ENCODE peak calls at places on chromosomes 1 and 21, in five cellular contexts. S is GM12878, X is A549, K is K562, F is HepG2. R is an unnamed sample.

GRCh38 chr1:17212487-17213121 is 7.7 kb downstream of the PADI1 start:
- DNase-seq in S (no peak), X (no peak), K (no peak), F (no peak), R (no peak)

GRCh38 chr1:241325441-241325840 is 31.6 kb downstream of the RGS7 start:
- DNase-seq in S (no peak), X (no peak), K (no peak), F (no peak), R (no peak)

GRCh38 chr1:226674892-226675719 is 64.0 kb downstream of the ITPKB start:
- DNase-seq in S (peak), X (no peak), K (no peak), F (no peak), R (no peak)

GRCh38 chr1:236502579-236502971 is 21.2 kb upstream of the LGALS8 start:
- DNase-seq in S (no peak), X (peak), K (no peak), F (peak), R (no peak)

GRCh38 chr1:167434306-167434705 is 84.0 kb downstream of the CD247 start:
- DNase-seq in S (no peak), X (no peak), K (no peak), F (no peak), R (no peak)

GRCh38 chr1:204384636-204385354 is 25.1 kb upstream of the PLEKHA6 start:
- DNase-seq in S (no peak), X (no peak), K (no peak), F (no peak), R (no peak)

GRCh38 chr1:57131701-57132394 is 166.0 kb upstream of the C8B start:
- DNase-seq in S (no peak), X (no peak), K (no peak), F (no peak), R (no peak)

GRCh38 chr1:85078903-85079302 is 30.6 kb upstream of the MCOLN3 start:
- DNase-seq in S (no peak), X (peak), K (no peak), F (no peak), R (no peak)

GRCh38 chr1:221697924-221698425 is 43.9 kb downstream of the DUSP10 start:
- DNase-seq in S (no peak), X (no peak), K (no peak), F (no peak), R (no peak)

GRCh38 chr1:23470282-23471070 is 13.5 kb downstream of the ASAP3 start:
- DNase-seq in S (no peak), X (no peak), K (no peak), F (no peak), R (no peak)

GRCh38 chr1:71780681-71781080 is 501.7 kb downstream of the NEGR1 start:
- DNase-seq in S (no peak), X (no peak), K (no peak), F (no peak), R (no peak)

GRCh38 chr1:172762087-172762486 is 103.2 kb downstream of the FASLG start:
- DNase-seq in S (no peak), X (no peak), K (no peak), F (no peak), R (no peak)

GRCh38 chr1:204728456-204728855 is 42.9 kb upstream of the LRRN2 start:
- DNase-seq in S (no peak), X (peak), K (no peak), F (no peak), R (no peak)

GRCh38 chr1:115158181-115158580 is 68.9 kb upstream of the TSPAN2 start:
- DNase-seq in S (no peak), X (no peak), K (no peak), F (no peak), R (no peak)

GRCh38 chr1:41241748-41242644 is at the start of gene SCMH1:
- DNase-seq in S (no peak), X (peak), K (peak), F (no peak), R (peak)

GRCh38 chr21:34524671-34525601 is 12.9 kb upstream of the KCNE1 start:
- DNase-seq in S (no peak), X (no peak), K (no peak), F (no peak), R (no peak)

GRCh38 chr1:208803371-208803811 is 559.2 kb upstream of the PLXNA2 start:
- DNase-seq in S (no peak), X (no peak), K (no peak), F (no peak), R (no peak)

GRCh38 chr1:145963218-145964019 is 956 bp downstream of the ANKRD34A start:
- DNase-seq in S (no peak), X (peak), K (no peak), F (no peak), R (no peak)

GRCh38 chr1:114152211-114153050 is 1.2 kb downstream of the SYT6 start:
- DNase-seq in S (no peak), X (peak), K (no peak), F (no peak), R (peak)

GRCh38 chr1:9145021-9145668 is 16.2 kb upstream of the GPR157 start:
- DNase-seq in S (no peak), X (peak), K (peak), F (peak), R (no peak)

GRCh38 chr1:240511789-240512188 is 100.2 kb downstream of the GREM2 start:
- DNase-seq in S (no peak), X (no peak), K (no peak), F (no peak), R (no peak)

GRCh38 chr1:221439734-221440436 is 302.0 kb downstream of the DUSP10 start:
- DNase-seq in S (no peak), X (peak), K (no peak), F (peak), R (no peak)

GRCh38 chr1:241707442-241707841 is 55.4 kb downstream of the WDR64 start:
- DNase-seq in S (no peak), X (no peak), K (no peak), F (no peak), R (no peak)

GRCh38 chr1:229751629-229752028 is 125.6 kb downstream of the URB2 start:
- DNase-seq in S (no peak), X (no peak), K (no peak), F (no peak), R (no peak)

GRCh38 chr1:197222025-197222685 is 45.9 kb upstream of the CRB1 start:
- DNase-seq in S (no peak), X (no peak), K (no peak), F (no peak), R (no peak)

GRCh38 chr1:180981596-180982387 is 40.9 kb downstream of the STX6 start:
- DNase-seq in S (peak), X (no peak), K (no peak), F (no peak), R (no peak)

GRCh38 chr1:18954270-18955071 is 2.0 kb downstream of the IFFO2 start:
- DNase-seq in S (no peak), X (no peak), K (no peak), F (no peak), R (no peak)

GRCh38 chr1:43128816-43129215 is 43.3 kb downstream of the EBNA1BP2 start:
- DNase-seq in S (no peak), X (no peak), K (no peak), F (no peak), R (no peak)

GRCh38 chr1:145689922-145690321 is 17.2 kb downstream of the PDZK1 start:
- DNase-seq in S (no peak), X (no peak), K (no peak), F (no peak), R (no peak)

GRCh38 chr1:110829955-110830553 is 42.9 kb upstream of the CD53 start:
- DNase-seq in S (peak), X (peak), K (peak), F (peak), R (peak)

GRCh38 chr1:95223110-95223509 is 10.9 kb upstream of the RWDD3 start:
- DNase-seq in S (no peak), X (no peak), K (no peak), F (no peak), R (no peak)

DNA sequence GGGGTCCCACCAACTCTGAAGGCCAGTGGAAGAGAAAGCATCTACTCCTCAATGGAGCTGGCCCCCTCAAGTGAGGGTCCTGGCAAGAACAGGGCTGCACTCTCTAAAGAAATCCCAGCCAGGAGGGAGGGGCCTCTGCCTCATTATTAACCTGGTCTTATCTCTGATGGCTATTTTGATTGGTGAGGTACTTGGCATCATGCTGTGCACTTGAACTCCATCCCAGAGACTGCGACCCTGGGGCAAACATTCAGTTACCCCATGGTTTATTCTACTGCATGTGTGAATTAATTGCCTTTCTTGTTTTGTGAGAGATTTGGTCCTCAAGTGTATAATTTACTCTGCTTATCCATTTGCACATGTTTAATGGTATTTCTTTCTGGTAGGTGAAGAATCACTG is 55.0 kb upstream of the ETV3 start:
- DNase-seq in S (no peak), X (no peak), K (no peak), F (no peak), R (no peak)
- TF ChIP-seq HDAC2 in S (no peak), X (no peak), K (no peak), F (no peak), R (no peak)

GRCh38 chr1:184034761-184035379 is 2.7 kb downstream of the COLGALT2 start:
- DNase-seq in S (no peak), X (no peak), K (no peak), F (peak), R (no peak)

GRCh38 chr1:184035719-184036516 is 1.6 kb downstream of the COLGALT2 start:
- DNase-seq in S (no peak), X (no peak), K (no peak), F (peak), R (no peak)

GRCh38 chr1:184039126-184039525 is 1.6 kb upstream of the COLGALT2 start:
- DNase-seq in S (no peak), X (no peak), K (no peak), F (no peak), R (no peak)

GRCh38 chr1:184037849-184038591 is 492 bp upstream of the COLGALT2 start:
- DNase-seq in S (no peak), X (no peak), K (no peak), F (no peak), R (no peak)

GRCh38 chr1:184036517-184036949 is 995 bp downstream of the COLGALT2 start:
- DNase-seq in S (no peak), X (peak), K (peak), F (peak), R (peak)
- TF ChIP-seq HDAC2 in S (no peak), X (no peak), K (no peak), F (no peak), R (no peak)

GRCh38 chr1:98086796-98087195 is 166.0 kb upstream of the DPYD start:
- DNase-seq in S (no peak), X (peak), K (no peak), F (peak), R (peak)
- TF ChIP-seq HDAC2 in S (no peak), X (no peak), K (no peak), F (no peak), R (no peak)

GRCh38 chr21:37574751-37575150 is 208.2 kb downstream of the DYRK1A start:
- DNase-seq in S (no peak), X (no peak), K (no peak), F (no peak), R (no peak)

GRCh38 chr21:37578471-37579126 is 212.0 kb downstream of the DYRK1A start:
- DNase-seq in S (no peak), X (no peak), K (no peak), F (no peak), R (no peak)

GRCh38 chr21:37574316-37574715 is 207.7 kb downstream of the DYRK1A start:
- DNase-seq in S (no peak), X (no peak), K (no peak), F (no peak), R (no peak)

GRCh38 chr21:37579356-37579755 is 212.8 kb downstream of the DYRK1A start:
- DNase-seq in S (no peak), X (no peak), K (no peak), F (no peak), R (no peak)

DNA sequence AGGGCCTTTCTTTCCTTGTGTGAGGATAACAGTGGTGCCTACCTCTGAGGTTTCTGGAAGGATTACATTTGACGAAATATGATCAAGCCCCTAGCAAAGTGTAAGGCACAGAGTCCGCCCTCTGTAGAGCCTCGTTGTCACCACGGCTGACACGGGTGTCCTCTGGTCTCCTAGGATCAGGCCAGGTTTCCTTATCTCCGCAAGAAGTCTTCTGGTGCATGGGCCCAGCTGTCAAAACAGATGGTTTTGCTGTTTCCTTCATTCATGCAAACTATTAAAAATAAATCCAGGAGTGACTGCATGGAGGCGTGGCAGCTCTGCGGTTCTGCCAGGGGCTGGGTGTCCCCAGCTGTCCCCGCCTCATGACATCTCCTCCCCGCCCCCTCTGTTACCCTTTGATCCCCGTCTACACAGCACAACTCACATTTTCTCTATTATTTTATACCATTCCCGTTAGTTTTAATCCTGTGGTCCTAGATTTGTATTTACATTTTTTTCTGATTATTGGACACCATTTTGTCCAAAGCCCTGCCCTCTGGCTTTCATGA is 209.0 kb downstream of the DYRK1A start:
- DNase-seq in S (no peak), X (no peak), K (no peak), F (no peak), R (no peak)
- TF ChIP-seq HDAC2 in S (no peak), X (no peak), K (no peak), F (no peak), R (no peak)

GRCh38 chr1:179793281-179793680 is 50.2 kb downstream of the FAM163A start:
- DNase-seq in S (no peak), X (no peak), K (no peak), F (no peak), R (no peak)
- TF ChIP-seq HDAC2 in S (no peak), X (no peak), K (no peak), F (no peak), R (no peak)

GRCh38 chr21:44720170-44720569 is 8.8 kb upstream of the TSPEAR start:
- DNase-seq in S (no peak), X (no peak), K (no peak), F (no peak), R (peak)
- TF ChIP-seq HDAC2 in S (no peak), X (no peak), K (no peak), F (no peak), R (no peak)

DNA sequence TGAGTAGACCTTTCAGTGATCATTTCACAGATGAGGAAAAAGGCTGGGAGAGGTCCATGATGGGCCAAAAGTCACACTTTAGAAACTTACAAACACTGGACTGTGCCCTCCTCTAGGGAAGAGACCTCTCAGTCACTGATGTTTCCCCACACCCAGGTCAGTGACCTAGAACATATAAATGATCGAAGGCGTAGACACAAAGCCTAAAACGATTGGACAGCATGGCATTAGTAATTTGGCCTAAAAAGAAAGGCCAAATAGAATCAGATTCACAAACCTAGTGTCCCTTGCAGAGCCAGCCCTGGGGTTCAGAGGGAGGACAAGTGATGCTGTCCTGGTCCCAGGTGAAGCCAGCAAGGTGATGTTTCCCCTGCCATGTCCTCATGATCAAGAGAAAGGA is 27.7 kb downstream of the TRABD2B start:
- DNase-seq in S (no peak), X (no peak), K (no peak), F (no peak), R (no peak)
- TF ChIP-seq HDAC2 in S (no peak), X (no peak), K (no peak), F (no peak), R (no peak)